ENCODE peak calls at places on chromosome 12, in five cellular contexts. One of them, this sample, is unnamed. For H3K27me3, the result is how much of the 10 kb centered on the place peaks cover.

GRCh38 chr12:104458645-104459555 is 2.2 kb downstream of the CHST11 start:
- DNase-seq in psoas muscle: no peak
- DNase-seq in left ventricle myocardium inferior: peak
- DNase-seq in uterus: peak
- DNase-seq in PC-3: no peak
- DNase-seq in this sample: no peak

GRCh38 chr12:6253278-6253677 is 53.1 kb downstream of the CD9 start:
- DNase-seq in psoas muscle: no peak
- DNase-seq in left ventricle myocardium inferior: no peak
- DNase-seq in uterus: no peak
- DNase-seq in PC-3: no peak
- DNase-seq in this sample: no peak

GRCh38 chr12:104747956-104748355 is 210.1 kb downstream of the SLC41A2 start:
- DNase-seq in psoas muscle: no peak
- DNase-seq in left ventricle myocardium inferior: no peak
- DNase-seq in uterus: no peak
- DNase-seq in PC-3: no peak
- DNase-seq in this sample: no peak

GRCh38 chr12:113846883-113847282 is 119.2 kb downstream of the RBM19 start:
- DNase-seq in psoas muscle: no peak
- DNase-seq in left ventricle myocardium inferior: no peak
- DNase-seq in uterus: no peak
- DNase-seq in PC-3: no peak
- DNase-seq in this sample: no peak

GRCh38 chr12:128942960-128943477 is 89.7 kb downstream of the GLT1D1 start:
- DNase-seq in psoas muscle: no peak
- DNase-seq in left ventricle myocardium inferior: no peak
- DNase-seq in uterus: no peak
- DNase-seq in PC-3: no peak
- DNase-seq in this sample: no peak

GRCh38 chr12:49965836-49966235 is 4.2 kb downstream of the AQP5 start:
- DNase-seq in psoas muscle: no peak
- DNase-seq in left ventricle myocardium inferior: no peak
- DNase-seq in uterus: no peak
- DNase-seq in PC-3: no peak
- DNase-seq in this sample: peak

GRCh38 chr12:108502922-108503321 is 12.2 kb upstream of the FICD start:
- DNase-seq in psoas muscle: no peak
- DNase-seq in left ventricle myocardium inferior: no peak
- DNase-seq in uterus: no peak
- DNase-seq in PC-3: no peak
- DNase-seq in this sample: no peak

GRCh38 chr12:124699878-124700277 is 132.5 kb upstream of the NCOR2 start:
- DNase-seq in psoas muscle: no peak
- DNase-seq in left ventricle myocardium inferior: no peak
- DNase-seq in uterus: no peak
- DNase-seq in PC-3: no peak
- DNase-seq in this sample: no peak

GRCh38 chr12:75602111-75602510 is 90.7 kb upstream of the KRR1 start:
- DNase-seq in psoas muscle: no peak
- DNase-seq in left ventricle myocardium inferior: no peak
- DNase-seq in uterus: no peak
- DNase-seq in PC-3: no peak
- DNase-seq in this sample: no peak

GRCh38 chr12:109888179-109889020 is 8.1 kb upstream of the GLTP start:
- DNase-seq in psoas muscle: no peak
- DNase-seq in left ventricle myocardium inferior: no peak
- DNase-seq in uterus: no peak
- DNase-seq in PC-3: peak
- DNase-seq in this sample: no peak

GRCh38 chr12:114166360-114166759 is 200.2 kb upstream of the RBM19 start:
- DNase-seq in psoas muscle: no peak
- DNase-seq in left ventricle myocardium inferior: no peak
- DNase-seq in uterus: peak
- DNase-seq in PC-3: peak
- DNase-seq in this sample: peak

GRCh38 chr12:47312147-47312546 is 232.4 kb upstream of the AMIGO2 start:
- DNase-seq in psoas muscle: no peak
- DNase-seq in left ventricle myocardium inferior: no peak
- DNase-seq in uterus: no peak
- DNase-seq in PC-3: no peak
- DNase-seq in this sample: no peak

GRCh38 chr12:124769166-124769530 is 94.5 kb downstream of the SCARB1 start:
- DNase-seq in psoas muscle: no peak
- DNase-seq in left ventricle myocardium inferior: no peak
- DNase-seq in uterus: no peak
- DNase-seq in PC-3: no peak
- DNase-seq in this sample: no peak

GRCh38 chr12:39145175-39145999 is 240.0 kb upstream of the CPNE8 start:
- DNase-seq in psoas muscle: peak
- DNase-seq in left ventricle myocardium inferior: peak
- DNase-seq in uterus: no peak
- DNase-seq in PC-3: peak
- DNase-seq in this sample: peak

GRCh38 chr12:54217774-54218221 is 29.0 kb upstream of the SMUG1 start:
- DNase-seq in psoas muscle: no peak
- DNase-seq in left ventricle myocardium inferior: peak
- DNase-seq in uterus: no peak
- DNase-seq in PC-3: no peak
- DNase-seq in this sample: peak

GRCh38 chr12:6336859-6337744 is 4.8 kb downstream of the TNFRSF1A start:
- DNase-seq in psoas muscle: no peak
- DNase-seq in left ventricle myocardium inferior: no peak
- DNase-seq in uterus: peak
- DNase-seq in PC-3: no peak
- DNase-seq in this sample: no peak

GRCh38 chr12:124517260-124518050 is 50.0 kb downstream of the NCOR2 start:
- DNase-seq in psoas muscle: peak
- DNase-seq in left ventricle myocardium inferior: peak
- DNase-seq in uterus: peak
- DNase-seq in PC-3: peak
- DNase-seq in this sample: no peak

GRCh38 chr12:54240129-54240528 is 39.8 kb downstream of the CBX5 start:
- DNase-seq in psoas muscle: no peak
- DNase-seq in left ventricle myocardium inferior: no peak
- DNase-seq in uterus: no peak
- DNase-seq in PC-3: no peak
- DNase-seq in this sample: no peak

GRCh38 chr12:76183459-76184186 is 99.1 kb upstream of the NAP1L1 start:
- DNase-seq in psoas muscle: peak
- DNase-seq in left ventricle myocardium inferior: no peak
- DNase-seq in uterus: peak
- DNase-seq in PC-3: peak
- DNase-seq in this sample: no peak

GRCh38 chr12:13390381-13390856 is 193.9 kb downstream of the EMP1 start:
- DNase-seq in psoas muscle: peak
- DNase-seq in left ventricle myocardium inferior: peak
- DNase-seq in uterus: peak
- DNase-seq in PC-3: peak
- DNase-seq in this sample: peak

GRCh38 chr12:128801879-128802391 is 21.8 kb downstream of the SLC15A4 start:
- DNase-seq in psoas muscle: no peak
- DNase-seq in left ventricle myocardium inferior: no peak
- DNase-seq in uterus: no peak
- DNase-seq in PC-3: peak
- DNase-seq in this sample: no peak

GRCh38 chr12:132402831-132403416 is 73.5 kb upstream of the GALNT9 start:
- DNase-seq in psoas muscle: no peak
- DNase-seq in left ventricle myocardium inferior: peak
- DNase-seq in uterus: no peak
- DNase-seq in PC-3: no peak
- DNase-seq in this sample: no peak
- H3K27me3 ChIP-seq in psoas muscle: under half
- H3K27me3 ChIP-seq in left ventricle myocardium inferior: half or more
- H3K27me3 ChIP-seq in uterus: under half
- H3K27me3 ChIP-seq in PC-3: half or more
- H3K27me3 ChIP-seq in this sample: under half

GRCh38 chr12:31732926-31733548 is 4.2 kb upstream of the AMN1 start:
- DNase-seq in psoas muscle: no peak
- DNase-seq in left ventricle myocardium inferior: no peak
- DNase-seq in uterus: no peak
- DNase-seq in PC-3: peak
- DNase-seq in this sample: no peak

GRCh38 chr12:31737763-31738162 is 8.9 kb upstream of the AMN1 start:
- DNase-seq in psoas muscle: no peak
- DNase-seq in left ventricle myocardium inferior: no peak
- DNase-seq in uterus: no peak
- DNase-seq in PC-3: no peak
- DNase-seq in this sample: no peak

GRCh38 chr12:31740618-31741017 is 11.8 kb upstream of the AMN1 start:
- DNase-seq in psoas muscle: no peak
- DNase-seq in left ventricle myocardium inferior: no peak
- DNase-seq in uterus: no peak
- DNase-seq in PC-3: no peak
- DNase-seq in this sample: no peak

GRCh38 chr12:31737345-31737744 is 8.5 kb upstream of the AMN1 start:
- DNase-seq in psoas muscle: no peak
- DNase-seq in left ventricle myocardium inferior: no peak
- DNase-seq in uterus: no peak
- DNase-seq in PC-3: no peak
- DNase-seq in this sample: no peak

GRCh38 chr12:31736472-31736871 is 7.7 kb upstream of the AMN1 start:
- DNase-seq in psoas muscle: no peak
- DNase-seq in left ventricle myocardium inferior: no peak
- DNase-seq in uterus: no peak
- DNase-seq in PC-3: peak
- DNase-seq in this sample: no peak
- H3K27ac ChIP-seq in psoas muscle: no peak
- H3K27ac ChIP-seq in left ventricle myocardium inferior: no peak
- H3K27ac ChIP-seq in uterus: no peak
- H3K27ac ChIP-seq in PC-3: peak
- H3K27ac ChIP-seq in this sample: no peak

GRCh38 chr12:52093346-52093745 is 13.8 kb downstream of the SMIM41 start:
- DNase-seq in psoas muscle: no peak
- DNase-seq in left ventricle myocardium inferior: no peak
- DNase-seq in uterus: no peak
- DNase-seq in PC-3: no peak
- DNase-seq in this sample: no peak
- H3K4me3 ChIP-seq in psoas muscle: no peak
- H3K4me3 ChIP-seq in left ventricle myocardium inferior: no peak
- H3K4me3 ChIP-seq in uterus: no peak
- H3K4me3 ChIP-seq in PC-3: no peak
- H3K4me3 ChIP-seq in this sample: no peak

DNA sequence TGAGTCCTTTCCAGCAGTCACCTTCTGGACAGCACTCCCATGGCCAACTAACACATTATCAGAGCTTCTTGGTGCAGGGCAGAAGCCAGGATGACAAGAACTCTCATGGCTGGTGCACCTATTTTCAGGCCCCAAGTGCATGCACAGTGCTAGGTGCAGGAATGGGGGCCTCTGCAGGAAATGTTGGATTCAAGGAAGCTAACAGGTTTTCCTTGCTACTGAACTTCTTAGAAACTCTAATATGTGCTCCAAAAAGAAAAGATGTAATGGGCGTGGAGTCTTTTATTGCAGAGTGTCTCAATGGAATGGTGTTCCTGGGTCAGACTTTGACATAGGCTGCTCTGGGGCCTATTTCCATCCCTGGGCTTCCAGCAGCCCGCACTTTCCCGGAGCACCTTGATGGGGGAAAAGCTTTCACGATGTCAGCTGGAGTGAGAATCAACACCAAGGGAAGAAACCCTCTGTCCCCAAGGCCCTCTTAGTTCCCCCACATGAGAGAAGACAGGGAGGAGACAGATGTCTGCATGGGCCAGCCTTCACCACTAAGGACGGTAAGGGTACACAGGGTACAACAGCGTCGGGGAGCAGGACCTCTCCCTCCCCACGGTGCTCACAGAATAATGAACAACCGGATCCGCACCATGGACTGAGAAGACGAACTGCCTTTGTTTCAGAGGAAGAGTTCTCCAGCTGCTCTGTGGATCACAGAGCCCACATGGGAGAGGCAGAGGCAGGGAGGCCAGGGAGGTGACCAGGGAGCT is 6.9 kb downstream of the KRT3 start:
- DNase-seq in psoas muscle: no peak
- DNase-seq in left ventricle myocardium inferior: no peak
- DNase-seq in uterus: no peak
- DNase-seq in PC-3: no peak
- DNase-seq in this sample: no peak
- H3K27me3 ChIP-seq in psoas muscle: under half
- H3K27me3 ChIP-seq in left ventricle myocardium inferior: half or more
- H3K27me3 ChIP-seq in uterus: under half
- H3K27me3 ChIP-seq in PC-3: under half
- H3K27me3 ChIP-seq in this sample: under half

DNA sequence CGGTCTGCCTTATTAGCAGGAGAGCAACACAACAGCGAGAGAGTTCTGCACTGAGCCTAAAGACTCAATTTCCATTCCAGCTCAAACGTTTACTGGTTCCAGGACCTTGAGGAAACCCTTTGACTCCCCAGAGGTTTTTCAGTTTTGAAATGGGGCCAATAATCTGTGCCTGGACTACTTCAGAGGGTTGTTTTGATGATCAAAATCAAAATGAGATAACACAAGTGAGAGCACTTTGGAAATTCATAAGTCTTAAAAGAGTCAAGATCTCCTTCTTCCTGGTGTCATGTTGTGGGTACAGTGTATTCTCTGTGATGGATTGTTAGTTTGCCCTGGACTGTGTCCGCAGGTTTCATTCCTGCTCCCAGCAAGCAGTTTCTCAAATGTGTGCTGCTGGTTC is 52.9 kb downstream of the RERG start:
- DNase-seq in psoas muscle: no peak
- DNase-seq in left ventricle myocardium inferior: no peak
- DNase-seq in uterus: peak
- DNase-seq in PC-3: no peak
- DNase-seq in this sample: no peak
- H3K27ac ChIP-seq in psoas muscle: no peak
- H3K27ac ChIP-seq in left ventricle myocardium inferior: peak
- H3K27ac ChIP-seq in uterus: peak
- H3K27ac ChIP-seq in PC-3: no peak
- H3K27ac ChIP-seq in this sample: no peak

This sample was measured in dorsolateral prefrontal cortex.